ENCODE peak calls at places on chromosomes 7 and 10, in six cellular contexts. F, D, M, B, P and O are unnamed samples.

GRCh38 chr10:5691786-5692185 is 7.1 kb downstream of the TASOR2 start:
- DNase-seq in B (no peak), F (no peak), M (no peak), D (no peak), P (no peak), O (no peak)

GRCh38 chr10:130020651-130021372 is 56.7 kb upstream of the EBF3 start:
- DNase-seq in D (no peak), F (no peak), B (no peak), P (no peak), M (no peak), O (peak)

GRCh38 chr10:86163522-86164215 is 202.9 kb downstream of the GRID1 start:
- DNase-seq in F (no peak), B (no peak), D (no peak), M (no peak), P (no peak), O (no peak)

GRCh38 chr7:80412842-80413241 is 99.0 kb downstream of the GNAT3 start:
- DNase-seq in D (no peak), M (no peak), P (no peak), B (no peak), F (peak), O (no peak)

GRCh38 chr7:98177553-98177952 is 33.7 kb upstream of the BHLHA15 start:
- DNase-seq in F (no peak), P (no peak), M (no peak), D (no peak), B (no peak), O (no peak)

GRCh38 chr10:48614481-48615383 is 9.9 kb upstream of the ARHGAP22 start:
- DNase-seq in D (no peak), B (no peak), P (no peak), M (no peak), F (peak), O (peak)

GRCh38 chr7:114021135-114021534 is 102.3 kb upstream of the PPP1R3A start:
- DNase-seq in F (no peak), M (no peak), B (no peak), D (no peak), P (no peak), O (peak)

GRCh38 chr10:122854648-122855047 is 9.0 kb upstream of the CUZD1 start:
- DNase-seq in D (no peak), B (no peak), P (no peak), M (no peak), F (peak), O (peak)